ENCODE peak calls at places on chromosome 1, in four cellular contexts. One of them, this sample, is unnamed.

GRCh38 chr1:77866296-77866695 is 22.1 kb upstream of the NEXN start:
- DNase-seq in K562: no peak
- DNase-seq in HepG2: no peak
- DNase-seq in SK-N-SH: no peak
- DNase-seq in this sample: no peak

GRCh38 chr1:206136241-206136640 is 19.1 kb upstream of the AVPR1B start:
- DNase-seq in K562: no peak
- DNase-seq in SK-N-SH: no peak
- DNase-seq in HepG2: no peak
- DNase-seq in this sample: no peak

GRCh38 chr1:110067429-110067956 is 3.0 kb downstream of the ALX3 start:
- DNase-seq in HepG2: no peak
- DNase-seq in K562: no peak
- DNase-seq in SK-N-SH: no peak
- DNase-seq in this sample: peak; percentile 56

GRCh38 chr1:194476872-194477271 is 1290.5 kb upstream of the B3GALT2 start:
- DNase-seq in SK-N-SH: no peak
- DNase-seq in HepG2: no peak
- DNase-seq in K562: no peak
- DNase-seq in this sample: no peak

GRCh38 chr1:185207980-185208602 is 51.1 kb downstream of the SWT1 start:
- DNase-seq in SK-N-SH: no peak
- DNase-seq in K562: no peak
- DNase-seq in HepG2: no peak
- DNase-seq in this sample: no peak

GRCh38 chr1:17538428-17539130 is 919 bp upstream of the ARHGEF10L start:
- DNase-seq in K562: no peak
- DNase-seq in SK-N-SH: peak; percentile 84
- DNase-seq in HepG2: peak; percentile 50
- DNase-seq in this sample: peak; percentile 86

GRCh38 chr1:81432089-81432488 is 368.6 kb upstream of the ADGRL2 start:
- DNase-seq in K562: no peak
- DNase-seq in SK-N-SH: no peak
- DNase-seq in HepG2: no peak
- DNase-seq in this sample: no peak

GRCh38 chr1:221264848-221265247 is 385.6 kb downstream of the HLX start:
- DNase-seq in SK-N-SH: no peak
- DNase-seq in K562: no peak
- DNase-seq in HepG2: no peak
- DNase-seq in this sample: no peak

GRCh38 chr1:204098683-204099082 is 25.8 kb downstream of the SOX13 start:
- DNase-seq in SK-N-SH: no peak
- DNase-seq in HepG2: no peak
- DNase-seq in K562: no peak
- DNase-seq in this sample: no peak

GRCh38 chr1:197195100-197195499 is 48.6 kb upstream of the ASPM start:
- DNase-seq in SK-N-SH: no peak
- DNase-seq in HepG2: no peak
- DNase-seq in K562: no peak
- DNase-seq in this sample: no peak

GRCh38 chr1:50724626-50725286 is 235.3 kb downstream of the FAF1 start:
- DNase-seq in K562: no peak
- DNase-seq in SK-N-SH: no peak
- DNase-seq in HepG2: no peak
- DNase-seq in this sample: no peak

GRCh38 chr1:151435174-151435573 is 24.1 kb downstream of the POGZ start:
- DNase-seq in SK-N-SH: no peak
- DNase-seq in K562: no peak
- DNase-seq in HepG2: no peak
- DNase-seq in this sample: no peak

GRCh38 chr1:21335750-21336168 is 45.5 kb upstream of the ECE1 start:
- DNase-seq in K562: no peak
- DNase-seq in HepG2: no peak
- DNase-seq in SK-N-SH: peak; percentile 59
- DNase-seq in this sample: no peak

DNA sequence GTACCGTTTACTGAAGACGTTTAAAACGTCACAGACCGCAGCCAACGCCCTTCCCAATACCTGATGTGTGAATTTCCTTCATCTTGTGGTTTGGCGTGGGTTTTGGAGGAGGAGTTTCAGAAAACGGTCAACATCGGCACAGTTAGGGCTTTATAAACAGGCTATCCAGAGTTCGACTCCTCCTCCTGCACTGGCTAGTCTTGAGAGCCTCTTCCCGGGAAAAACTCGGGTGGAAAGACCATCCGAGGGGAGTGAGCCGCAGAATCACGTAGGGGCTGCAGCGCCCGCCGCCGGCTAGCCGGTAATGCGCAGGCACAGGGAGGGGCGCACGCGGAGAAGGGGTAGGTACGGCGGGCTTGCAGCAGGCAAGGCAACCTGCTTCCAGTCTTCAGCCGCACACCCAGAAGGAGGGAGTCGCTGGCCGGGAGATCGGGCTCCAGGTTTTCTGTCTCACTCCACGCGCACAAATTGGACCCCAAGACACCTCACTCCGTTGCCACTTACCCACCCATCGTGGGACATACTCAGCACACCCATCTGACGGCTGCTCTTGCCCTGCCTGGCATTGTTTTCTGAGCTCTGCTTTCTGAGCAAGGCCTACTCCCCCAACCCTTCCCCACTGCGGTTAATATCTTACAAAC is 25.4 kb downstream of the SLC19A2 start:
- DNase-seq in HepG2: no peak
- DNase-seq in SK-N-SH: peak; percentile 10
- DNase-seq in K562: no peak
- DNase-seq in this sample: peak; percentile 56
- TF ChIP-seq FOXJ3 in HepG2: no peak
- TF ChIP-seq FOXJ3 in SK-N-SH: no peak
- TF ChIP-seq FOXJ3 in K562: no peak
- TF ChIP-seq FOXJ3 in this sample: no peak

DNA sequence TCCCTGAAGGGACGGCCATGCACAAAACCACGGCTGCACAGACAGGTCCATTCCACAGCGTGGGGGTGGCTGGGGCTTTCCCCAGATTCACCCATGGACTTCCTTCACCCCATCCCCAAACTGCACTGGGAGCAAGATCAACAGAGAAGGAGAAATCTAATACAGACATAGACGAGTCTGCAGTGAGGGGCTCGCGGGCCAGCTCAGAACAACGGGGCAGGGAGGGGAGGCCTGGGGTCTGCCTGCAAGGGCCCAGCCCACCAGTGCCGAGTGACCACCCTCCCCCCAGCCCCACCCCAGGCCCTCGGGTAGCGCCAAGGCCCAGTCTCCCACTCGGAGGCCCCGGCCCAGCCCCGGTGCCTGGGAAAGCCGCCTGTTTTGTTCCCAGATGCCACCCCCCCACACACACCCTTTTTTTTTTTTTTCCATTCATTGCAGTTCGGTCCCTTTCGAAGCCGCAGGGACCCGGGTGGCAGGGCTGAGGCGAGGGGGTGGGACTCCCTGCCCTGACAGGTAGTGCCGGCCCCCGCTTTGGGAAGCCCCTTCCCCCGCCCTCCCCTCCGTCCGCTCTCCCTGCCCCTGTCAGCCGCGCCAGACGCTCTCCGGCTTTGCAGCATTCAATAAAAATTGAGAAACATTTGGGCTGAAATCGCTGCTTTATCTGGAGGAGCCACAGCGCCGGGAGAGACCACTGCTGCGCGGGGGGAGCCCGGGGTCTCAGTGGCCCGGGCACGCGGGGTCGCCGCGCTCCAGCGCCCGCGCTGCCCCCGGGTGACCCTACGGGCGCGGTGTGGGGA is 550 bp upstream of the EPHB2 start:
- DNase-seq in HepG2: no peak
- DNase-seq in SK-N-SH: peak; percentile 89
- DNase-seq in K562: peak; percentile 61
- DNase-seq in this sample: peak; percentile 56
- TF ChIP-seq FOXJ3 in HepG2: no peak
- TF ChIP-seq FOXJ3 in SK-N-SH: no peak
- TF ChIP-seq FOXJ3 in K562: no peak
- TF ChIP-seq FOXJ3 in this sample: no peak

GRCh38 chr1:165187020-165187628 is 169.4 kb downstream of the LMX1A start:
- DNase-seq in SK-N-SH: no peak
- DNase-seq in HepG2: no peak
- DNase-seq in K562: no peak
- DNase-seq in this sample: no peak
- TF ChIP-seq FOXJ3 in SK-N-SH: no peak
- TF ChIP-seq FOXJ3 in HepG2: no peak
- TF ChIP-seq FOXJ3 in K562: no peak
- TF ChIP-seq FOXJ3 in this sample: no peak

GRCh38 chr1:23401313-23401712 is 23.2 kb downstream of the TCEA3 start:
- DNase-seq in HepG2: no peak
- DNase-seq in SK-N-SH: no peak
- DNase-seq in K562: no peak
- DNase-seq in this sample: no peak
- TF ChIP-seq FOXJ3 in HepG2: no peak
- TF ChIP-seq FOXJ3 in SK-N-SH: no peak
- TF ChIP-seq FOXJ3 in K562: no peak
- TF ChIP-seq FOXJ3 in this sample: no peak

GRCh38 chr1:1959840-1960479 is 40.9 kb upstream of the TMEM52 start:
- DNase-seq in K562: peak; percentile 89
- DNase-seq in SK-N-SH: peak; percentile 97
- DNase-seq in HepG2: peak; percentile 81
- DNase-seq in this sample: peak; percentile 96
- TF ChIP-seq FOXJ3 in K562: no peak
- TF ChIP-seq FOXJ3 in SK-N-SH: no peak
- TF ChIP-seq FOXJ3 in HepG2: peak; percentile 19
- TF ChIP-seq FOXJ3 in this sample: no peak

GRCh38 chr1:172870901-172871606 is 179.7 kb downstream of the TNFSF18 start:
- DNase-seq in SK-N-SH: no peak
- DNase-seq in HepG2: no peak
- DNase-seq in K562: no peak
- DNase-seq in this sample: no peak

GRCh38 chr1:172863031-172863430 is 187.7 kb downstream of the TNFSF18 start:
- DNase-seq in HepG2: no peak
- DNase-seq in SK-N-SH: no peak
- DNase-seq in K562: no peak
- DNase-seq in this sample: no peak

DNA sequence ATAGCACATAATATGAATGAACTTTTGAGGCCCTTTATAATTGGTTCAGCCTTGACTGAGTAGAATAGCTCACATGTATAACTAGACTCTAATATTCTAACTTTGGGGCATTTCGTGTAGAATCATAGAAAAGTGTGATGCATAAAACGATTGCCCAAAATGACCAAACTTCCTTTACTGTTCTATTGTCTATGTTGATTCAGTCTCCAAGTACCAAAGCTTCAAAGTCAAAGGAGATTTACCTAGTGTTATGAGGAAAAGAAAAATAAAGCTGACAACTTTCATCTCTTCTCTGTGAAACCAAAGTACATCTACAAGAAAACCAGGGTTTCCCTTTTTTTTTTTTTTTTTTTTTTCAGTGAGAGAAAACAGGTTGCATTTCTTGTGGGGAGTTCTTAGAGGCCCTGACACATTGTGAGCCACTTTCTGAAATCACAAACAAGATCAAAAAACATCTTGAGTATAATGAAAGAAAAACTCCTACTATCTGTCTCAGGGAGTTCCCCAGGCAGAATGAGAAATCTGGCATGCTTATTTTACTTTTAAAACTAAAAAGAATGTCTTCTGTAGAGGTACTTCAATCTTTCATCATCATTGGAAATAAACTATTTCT is 183.4 kb downstream of the TNFSF18 start:
- DNase-seq in HepG2: no peak
- DNase-seq in SK-N-SH: no peak
- DNase-seq in K562: no peak
- DNase-seq in this sample: no peak
- TF ChIP-seq FOXJ3 in HepG2: no peak
- TF ChIP-seq FOXJ3 in SK-N-SH: no peak
- TF ChIP-seq FOXJ3 in K562: no peak
- TF ChIP-seq FOXJ3 in this sample: no peak

This sample was measured in WTC11.